ENCODE peak calls at places on chromosome 16, in four cellular contexts. J is Panc1, V is GM12878, B is HepG2. S is an unnamed sample.

GRCh38 chr16:11232852-11233726 is 22.9 kb downstream of the SOCS1 start:
- DNase-seq in V (no peak), B (no peak), J (no peak), S (peak)

GRCh38 chr16:5010576-5011329 is 23.0 kb downstream of the NAGPA start:
- DNase-seq in B (peak), J (no peak), V (no peak), S (peak)

GRCh38 chr16:79286646-79287423 is 313.7 kb downstream of the MAF start:
- DNase-seq in J (no peak), B (no peak), V (peak), S (peak)

GRCh38 chr16:73605309-73605708 is 557.4 kb upstream of the ZFHX3 start:
- DNase-seq in J (no peak), B (no peak), V (no peak), S (peak)

GRCh38 chr16:11871193-11871592 is 19.9 kb upstream of the RSL1D1 start:
- DNase-seq in B (peak), J (no peak), V (no peak), S (peak)

GRCh38 chr16:89037261-89038152 is 56.1 kb upstream of the ACSF3 start:
- DNase-seq in J (no peak), V (no peak), B (no peak), S (peak)

GRCh38 chr16:3431779-3432219 is 11.5 kb downstream of the ZNF597 start:
- DNase-seq in B (no peak), V (no peak), J (no peak), S (no peak)

GRCh38 chr16:25065899-25066298 is 45.6 kb upstream of the LCMT1 start:
- DNase-seq in V (no peak), B (peak), J (no peak), S (peak)

GRCh38 chr16:50611332-50611934 is 63.2 kb downstream of the NKD1 start:
- DNase-seq in J (no peak), V (no peak), B (peak), S (no peak)

GRCh38 chr16:49168146-49168545 is 113.5 kb downstream of the CBLN1 start:
- DNase-seq in V (no peak), B (no peak), J (no peak), S (no peak)

GRCh38 chr16:88967800-88968588 is 9.0 kb downstream of the CBFA2T3 start:
- DNase-seq in B (no peak), V (peak), J (no peak), S (no peak)

GRCh38 chr16:24668481-24669001 is 60.9 kb upstream of the TNRC6A start:
- DNase-seq in V (no peak), B (no peak), J (no peak), S (no peak)

GRCh38 chr16:22194707-22195444 is 11.2 kb upstream of the EEF2K start:
- DNase-seq in V (peak), J (no peak), B (no peak), S (no peak)

GRCh38 chr16:56364865-56365264 is 60.5 kb downstream of the AMFR start:
- DNase-seq in V (no peak), B (no peak), J (no peak), S (no peak)

GRCh38 chr16:55501549-55502322 is 7.1 kb upstream of the LPCAT2 start:
- DNase-seq in J (no peak), B (no peak), V (no peak), S (peak)

GRCh38 chr16:62036101-62036806 is at the start of gene CDH8:
- DNase-seq in B (no peak), V (no peak), J (no peak), S (peak)

GRCh38 chr16:27424772-27425498 is 23.0 kb downstream of the IL21R start:
- DNase-seq in B (no peak), V (no peak), J (no peak), S (no peak)

GRCh38 chr16:20387978-20388377 is 16.6 kb downstream of the PDILT start:
- DNase-seq in B (no peak), V (no peak), J (no peak), S (no peak)

GRCh38 chr16:55242667-55243066 is 81.3 kb upstream of the IRX6 start:
- DNase-seq in J (no peak), V (no peak), B (no peak), S (peak)

GRCh38 chr16:56258508-56259424 is 67.5 kb downstream of the GNAO1 start:
- DNase-seq in V (no peak), B (peak), J (no peak), S (no peak)

GRCh38 chr16:58196898-58197313 is 1.0 kb downstream of the CSNK2A2 start:
- DNase-seq in B (no peak), J (no peak), V (no peak), S (peak)

GRCh38 chr16:56600398-56600999 is 7.9 kb upstream of the MT2A start:
- DNase-seq in B (peak), V (no peak), J (no peak), S (peak)

GRCh38 chr16:155031-155398 is 2.6 kb downstream of the HBZ start:
- DNase-seq in B (no peak), J (no peak), V (no peak), S (no peak)

GRCh38 chr16:69632836-69633235 is 67.1 kb downstream of the NFAT5 start:
- DNase-seq in B (no peak), J (no peak), V (no peak), S (no peak)

GRCh38 chr16:11386791-11387546 is 41.7 kb downstream of the RMI2 start:
- DNase-seq in J (no peak), B (peak), V (no peak), S (peak)

GRCh38 chr16:57023541-57024249 is 34.3 kb downstream of the NLRC5 start:
- DNase-seq in B (no peak), V (no peak), J (no peak), S (no peak)

GRCh38 chr16:89638455-89638854 is 19.1 kb downstream of the CHMP1A start:
- DNase-seq in V (no peak), B (no peak), J (no peak), S (no peak)

GRCh38 chr16:50627419-50627818 is 53.7 kb downstream of the SNX20 start:
- DNase-seq in J (no peak), B (no peak), V (no peak), S (peak)

GRCh38 chr16:88337021-88337420 is 45.7 kb upstream of the ZNF469 start:
- DNase-seq in V (no peak), B (no peak), J (no peak), S (no peak)

GRCh38 chr16:63365665-63366064 is 1329.4 kb upstream of the CDH8 start:
- DNase-seq in J (no peak), V (no peak), B (no peak), S (no peak)

GRCh38 chr16:27495191-27495590 is 54.5 kb downstream of the GTF3C1 start:
- DNase-seq in V (no peak), B (no peak), J (no peak), S (no peak)

GRCh38 chr16:88058136-88058535 is 106.9 kb downstream of the BANP start:
- DNase-seq in B (no peak), J (no peak), V (no peak), S (no peak)

GRCh38 chr16:22297871-22298733 is 893 bp downstream of the POLR3E start:
- DNase-seq in V (peak), B (peak), J (peak), S (peak)

GRCh38 chr16:6016530-6017184 is 919.1 kb upstream of the EEF2KMT start:
- DNase-seq in B (peak), V (no peak), J (no peak), S (peak)
- TF ChIP-seq REST in B (peak), V (no peak), J (peak), S (peak)

DNA sequence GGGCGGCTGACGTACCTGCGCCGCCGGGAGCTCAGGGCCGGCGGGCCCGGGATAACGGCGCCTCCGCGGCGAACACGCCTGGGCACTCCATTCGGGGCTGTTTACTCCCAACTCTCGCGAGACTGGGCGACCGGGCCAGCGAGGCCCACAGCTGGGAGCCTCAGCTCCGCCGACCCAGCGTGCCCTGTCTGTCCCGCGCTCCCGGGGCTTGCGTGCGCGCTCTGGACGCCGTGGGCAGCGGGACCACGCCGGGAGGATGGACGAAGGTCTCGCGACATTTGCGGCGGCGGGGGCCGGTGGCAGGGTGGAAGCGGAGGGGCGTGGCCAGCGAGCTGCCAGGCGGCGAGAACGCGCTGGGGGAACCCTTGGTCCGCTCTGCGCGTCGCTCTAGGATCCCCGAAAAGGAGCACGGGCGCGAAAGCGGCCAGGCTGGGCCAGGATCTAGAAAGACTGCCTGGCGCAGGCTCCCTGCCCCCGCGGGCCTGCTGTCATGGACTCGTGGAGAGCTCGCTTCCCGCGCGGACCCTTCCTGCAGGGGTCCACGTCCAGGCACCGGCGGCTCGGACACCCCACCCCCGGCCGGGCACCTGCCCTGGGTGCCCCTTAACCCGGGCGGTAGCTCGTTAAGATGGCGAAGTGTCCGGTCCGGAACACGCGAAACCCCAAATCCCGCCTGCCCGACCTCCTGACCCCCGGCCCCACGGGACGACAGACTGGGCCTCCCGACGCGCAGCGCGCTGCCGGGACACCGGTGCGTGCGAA is at the start of gene MBTPS1:
- DNase-seq in V (peak), J (peak), B (peak), S (peak)
- TF ChIP-seq REST in V (peak), J (no peak), B (no peak), S (no peak)

DNA sequence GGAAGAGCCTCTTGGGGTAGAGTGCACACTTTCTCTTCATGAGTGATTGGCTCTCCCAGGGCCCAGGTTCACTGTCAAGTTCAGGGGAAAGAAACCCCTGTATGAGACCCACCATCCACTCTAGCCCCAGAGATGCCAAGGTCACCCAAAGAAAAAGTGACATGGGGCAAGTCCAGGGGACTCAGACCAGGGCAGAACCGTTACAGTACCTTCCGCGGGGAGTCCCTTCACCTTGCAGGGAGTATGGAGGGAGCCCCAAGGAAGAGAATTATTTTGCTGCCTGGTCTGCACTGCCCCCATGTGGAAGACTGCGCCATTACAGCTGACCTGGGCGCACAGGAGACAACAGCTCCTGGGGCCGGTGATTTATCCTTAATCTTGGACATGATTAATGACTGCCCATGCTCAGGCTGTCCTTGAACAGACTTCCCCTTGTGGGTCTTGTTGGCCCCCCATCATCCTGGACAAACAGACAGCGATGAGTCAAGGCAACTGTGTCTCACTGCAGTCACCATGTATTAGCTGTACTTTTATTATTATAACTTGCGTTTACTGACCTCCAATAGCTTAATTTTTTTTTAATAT is 29.9 kb downstream of the VAC14 start:
- DNase-seq in V (no peak), B (peak), J (peak), S (peak)
- TF ChIP-seq REST in V (no peak), B (no peak), J (no peak), S (no peak)

DNA sequence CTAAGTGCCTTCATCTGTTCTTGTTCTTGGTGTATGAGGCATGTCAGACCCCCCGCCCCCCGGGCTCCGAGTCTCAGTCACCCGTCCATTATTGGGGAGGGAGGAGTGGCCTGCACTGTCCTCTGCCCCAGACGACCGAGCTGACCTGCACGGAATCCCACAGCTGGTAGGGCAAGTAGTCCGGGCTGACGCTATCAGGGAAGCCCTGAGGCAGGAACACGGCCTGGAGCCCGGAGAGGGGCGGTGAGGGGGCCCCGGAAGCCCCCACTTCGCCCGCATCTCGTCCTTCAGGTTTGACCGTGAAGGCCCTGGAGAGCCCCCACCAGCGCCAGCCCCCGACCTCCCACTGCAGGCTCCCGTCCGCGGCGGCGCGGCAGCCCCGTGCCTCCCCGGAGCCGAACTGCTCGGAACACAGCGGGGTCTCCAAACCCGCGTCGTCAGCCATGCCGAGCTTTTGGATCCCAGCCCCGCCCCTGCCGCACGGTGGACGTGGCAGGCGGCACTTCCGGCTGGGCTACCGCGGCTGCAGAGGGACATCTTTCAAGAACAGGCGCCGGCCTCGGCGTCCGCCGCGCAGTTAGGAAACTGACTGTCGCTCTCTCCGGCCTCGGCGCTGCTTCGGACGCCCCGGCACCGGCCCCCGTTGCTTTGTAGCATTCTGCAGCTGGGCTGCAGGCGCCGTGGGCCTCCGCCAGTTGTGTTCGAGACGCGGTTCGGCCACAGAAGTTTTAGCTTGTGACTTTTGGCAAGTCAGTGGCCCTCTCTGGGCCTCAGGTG is at the start of gene RUSF1:
- DNase-seq in V (peak), J (no peak), B (peak), S (peak)
- TF ChIP-seq REST in V (no peak), J (no peak), B (no peak), S (no peak)

DNA sequence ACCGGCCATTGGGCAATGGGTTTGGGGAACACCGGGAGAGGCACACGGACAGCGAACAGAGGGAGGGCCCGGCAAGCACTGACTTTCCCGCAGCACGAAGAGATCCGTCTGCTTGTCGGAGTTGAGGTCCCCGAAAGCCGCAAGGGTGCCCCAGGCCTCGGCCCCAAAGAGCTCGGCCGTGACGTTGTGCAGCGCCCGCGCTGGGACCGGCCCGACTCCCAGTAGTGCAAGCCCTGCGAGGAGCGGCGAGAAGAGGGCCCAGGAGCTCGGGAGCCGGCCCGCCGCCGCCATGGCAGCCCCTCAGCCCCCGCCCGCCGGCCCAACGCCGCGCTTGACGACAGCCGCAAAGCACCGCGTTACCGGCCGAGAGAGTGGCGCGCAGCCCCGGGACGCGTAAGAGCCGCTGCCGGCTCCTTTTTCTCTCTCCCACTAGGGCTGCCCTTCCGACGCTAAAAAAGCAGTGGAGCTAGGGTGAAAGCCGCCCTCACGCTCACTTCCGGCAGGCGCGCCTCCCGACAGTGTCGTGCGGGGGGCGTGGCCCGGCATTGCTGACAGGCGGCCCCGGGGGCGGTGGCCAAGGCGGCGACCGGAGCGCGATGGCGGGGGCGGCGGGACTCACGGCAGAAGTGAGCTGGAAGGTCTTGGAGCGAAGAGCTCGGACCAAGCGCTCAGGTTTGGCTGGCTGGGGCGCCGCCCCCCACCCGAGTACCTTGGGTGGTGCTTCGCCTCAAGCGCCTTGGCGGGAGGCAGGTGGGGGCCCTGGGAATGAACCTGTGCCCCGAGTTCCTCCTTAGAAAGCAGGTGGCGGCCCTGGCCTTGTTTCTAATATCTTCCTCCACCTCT is at the start of the genes ITFG1 and PHKB:
- DNase-seq in J (no peak), V (peak), B (peak), S (peak)
- TF ChIP-seq REST in J (no peak), V (no peak), B (no peak), S (no peak)

GRCh38 chr16:83951544-83951943 is 1.5 kb upstream of the OSGIN1 start:
- DNase-seq in B (no peak), V (no peak), J (no peak), S (no peak)

GRCh38 chr16:83952587-83952939 is 477 bp upstream of the OSGIN1 start:
- DNase-seq in J (no peak), B (no peak), V (no peak), S (no peak)

GRCh38 chr16:83954577-83955016 is 1.6 kb downstream of the OSGIN1 start:
- DNase-seq in J (no peak), V (no peak), B (peak), S (peak)

GRCh38 chr16:83953796-83954576 is 946 bp downstream of the OSGIN1 start:
- DNase-seq in J (peak), V (no peak), B (peak), S (peak)

GRCh38 chr16:83952940-83953795 is at the start of gene OSGIN1:
- DNase-seq in J (peak), V (peak), B (peak), S (peak)
- TF ChIP-seq REST in J (no peak), V (no peak), B (no peak), S (no peak)

S was measured in GM23338.